ENCODE peak calls at places on chromosomes 16 and 17, in six cellular contexts. One of them, this sample, is unnamed.

GRCh38 chr16:76946879-76947278 is 244.1 kb upstream of the MON1B start:
- DNase-seq in GM19239: no peak
- DNase-seq in amniotic stem cell: peak
- DNase-seq in HT-29: peak
- DNase-seq in HEK293T: no peak
- DNase-seq in NCI-H1417: no peak
- DNase-seq in this sample: no peak

GRCh38 chr17:76046064-76046463 is 19.0 kb upstream of the EVPL start:
- DNase-seq in NCI-H1417: no peak
- DNase-seq in HEK293T: no peak
- DNase-seq in HT-29: no peak
- DNase-seq in GM19239: no peak
- DNase-seq in amniotic stem cell: no peak
- DNase-seq in this sample: no peak

GRCh38 chr16:76059186-76059585 is 218.0 kb upstream of the CNTNAP4 start:
- DNase-seq in amniotic stem cell: no peak
- DNase-seq in NCI-H1417: no peak
- DNase-seq in HT-29: no peak
- DNase-seq in HEK293T: no peak
- DNase-seq in GM19239: no peak
- DNase-seq in this sample: no peak

GRCh38 chr17:50447870-50448573 is 20.7 kb downstream of the CHAD start:
- DNase-seq in HEK293T: no peak
- DNase-seq in NCI-H1417: peak
- DNase-seq in amniotic stem cell: no peak
- DNase-seq in HT-29: no peak
- DNase-seq in GM19239: no peak
- DNase-seq in this sample: peak

GRCh38 chr16:49537924-49538455 is 164.4 kb downstream of the C16orf78 start:
- DNase-seq in amniotic stem cell: no peak
- DNase-seq in NCI-H1417: no peak
- DNase-seq in HEK293T: no peak
- DNase-seq in GM19239: no peak
- DNase-seq in HT-29: no peak
- DNase-seq in this sample: no peak

GRCh38 chr16:30117768-30118167 is 4.4 kb upstream of the GDPD3 start:
- DNase-seq in NCI-H1417: no peak
- DNase-seq in GM19239: no peak
- DNase-seq in HEK293T: no peak
- DNase-seq in HT-29: no peak
- DNase-seq in amniotic stem cell: no peak
- DNase-seq in this sample: no peak

GRCh38 chr17:5536831-5537230 is 47.5 kb downstream of the NLRP1 start:
- DNase-seq in HEK293T: no peak
- DNase-seq in HT-29: no peak
- DNase-seq in amniotic stem cell: no peak
- DNase-seq in NCI-H1417: no peak
- DNase-seq in GM19239: no peak
- DNase-seq in this sample: no peak

GRCh38 chr16:64416232-64417010 is 705.4 kb downstream of the CDH11 start:
- DNase-seq in NCI-H1417: peak
- DNase-seq in HEK293T: no peak
- DNase-seq in GM19239: no peak
- DNase-seq in amniotic stem cell: no peak
- DNase-seq in HT-29: no peak
- DNase-seq in this sample: no peak

GRCh38 chr17:41773190-41773588 is 13.3 kb downstream of the JUP start:
- DNase-seq in GM19239: no peak
- DNase-seq in HT-29: peak
- DNase-seq in NCI-H1417: no peak
- DNase-seq in amniotic stem cell: peak
- DNase-seq in HEK293T: peak
- DNase-seq in this sample: peak